ENCODE peak calls at places on chromosome 2, in four cellular contexts. One of them, this sample, is unnamed.

GRCh38 chr2:53970095-53970897 is 497 bp downstream of the PSME4 start:
- DNase-seq in CD4-positive, alpha-beta T cell: peak; percentile 8
- DNase-seq in WTC11: peak; percentile 29
- DNase-seq in hepatocyte: peak; percentile 58
- DNase-seq in this sample: peak; percentile 37

GRCh38 chr2:33190393-33190937 is 243.7 kb downstream of the LTBP1 start:
- DNase-seq in CD4-positive, alpha-beta T cell: no peak
- DNase-seq in hepatocyte: no peak
- DNase-seq in WTC11: no peak
- DNase-seq in this sample: no peak

GRCh38 chr2:171158790-171159325 is 1.8 kb downstream of the TLK1 start:
- DNase-seq in WTC11: no peak
- DNase-seq in CD4-positive, alpha-beta T cell: no peak
- DNase-seq in hepatocyte: no peak
- DNase-seq in this sample: no peak

GRCh38 chr2:239162141-239162821 is 238.5 kb downstream of the HDAC4 start:
- DNase-seq in WTC11: no peak
- DNase-seq in hepatocyte: no peak
- DNase-seq in CD4-positive, alpha-beta T cell: no peak
- DNase-seq in this sample: peak; percentile 21

GRCh38 chr2:206211657-206212255 is 52.1 kb downstream of the EEF1B2 start:
- DNase-seq in WTC11: no peak
- DNase-seq in CD4-positive, alpha-beta T cell: no peak
- DNase-seq in hepatocyte: no peak
- DNase-seq in this sample: no peak

GRCh38 chr2:205563646-205564045 is 118.7 kb upstream of the NRP2 start:
- DNase-seq in hepatocyte: no peak
- DNase-seq in CD4-positive, alpha-beta T cell: no peak
- DNase-seq in WTC11: peak; percentile 81
- DNase-seq in this sample: no peak

GRCh38 chr2:240429872-240430491 is 5.5 kb upstream of the GPC1 start:
- DNase-seq in hepatocyte: no peak
- DNase-seq in CD4-positive, alpha-beta T cell: no peak
- DNase-seq in WTC11: peak; percentile 18
- DNase-seq in this sample: no peak

GRCh38 chr2:117944816-117945215 is 69.1 kb downstream of the CCDC93 start:
- DNase-seq in WTC11: no peak
- DNase-seq in hepatocyte: no peak
- DNase-seq in CD4-positive, alpha-beta T cell: no peak
- DNase-seq in this sample: no peak

GRCh38 chr2:86301010-86301409 is 36.4 kb downstream of the REEP1 start:
- DNase-seq in hepatocyte: no peak
- DNase-seq in WTC11: no peak
- DNase-seq in CD4-positive, alpha-beta T cell: no peak
- DNase-seq in this sample: no peak

GRCh38 chr2:16035747-16036745 is 95.7 kb downstream of the MYCN start:
- DNase-seq in WTC11: no peak
- DNase-seq in hepatocyte: no peak
- DNase-seq in CD4-positive, alpha-beta T cell: no peak
- DNase-seq in this sample: no peak

GRCh38 chr2:43220982-43221659 is 5.3 kb downstream of the ZFP36L2 start:
- DNase-seq in CD4-positive, alpha-beta T cell: peak; percentile 28
- DNase-seq in WTC11: peak; percentile 62
- DNase-seq in hepatocyte: peak; percentile 88
- DNase-seq in this sample: no peak

GRCh38 chr2:232292395-232293154 is 86.0 kb upstream of the ALPP start:
- DNase-seq in hepatocyte: peak; percentile 49
- DNase-seq in CD4-positive, alpha-beta T cell: peak; percentile 23
- DNase-seq in WTC11: peak; percentile 88
- DNase-seq in this sample: peak; percentile 45

GRCh38 chr2:119574108-119574815 is 30.0 kb downstream of the CFAP221 start:
- DNase-seq in WTC11: no peak
- DNase-seq in hepatocyte: no peak
- DNase-seq in CD4-positive, alpha-beta T cell: no peak
- DNase-seq in this sample: no peak

GRCh38 chr2:152367547-152368250 is 32.7 kb downstream of the FMNL2 start:
- DNase-seq in CD4-positive, alpha-beta T cell: no peak
- DNase-seq in WTC11: no peak
- DNase-seq in hepatocyte: peak; percentile 16
- DNase-seq in this sample: no peak

GRCh38 chr2:137380610-137381009 is 583.7 kb upstream of the HNMT start:
- DNase-seq in WTC11: no peak
- DNase-seq in hepatocyte: no peak
- DNase-seq in CD4-positive, alpha-beta T cell: no peak
- DNase-seq in this sample: no peak

GRCh38 chr2:58539973-58540372 is 298.8 kb upstream of the FANCL start:
- DNase-seq in hepatocyte: no peak
- DNase-seq in CD4-positive, alpha-beta T cell: no peak
- DNase-seq in WTC11: no peak
- DNase-seq in this sample: no peak

GRCh38 chr2:192030289-192030688 is 164.4 kb downstream of the TMEFF2 start:
- DNase-seq in CD4-positive, alpha-beta T cell: no peak
- DNase-seq in WTC11: no peak
- DNase-seq in hepatocyte: no peak
- DNase-seq in this sample: no peak

GRCh38 chr2:201261471-201261870 is 1.1 kb downstream of the CASP8 start:
- DNase-seq in CD4-positive, alpha-beta T cell: peak; percentile 67
- DNase-seq in WTC11: no peak
- DNase-seq in hepatocyte: no peak
- DNase-seq in this sample: peak; percentile 56

GRCh38 chr2:234191819-234192407 is 141.4 kb downstream of the SPP2 start:
- DNase-seq in hepatocyte: no peak
- DNase-seq in WTC11: no peak
- DNase-seq in CD4-positive, alpha-beta T cell: no peak
- DNase-seq in this sample: no peak

GRCh38 chr2:237307495-237307894 is 106.5 kb downstream of the COL6A3 start:
- DNase-seq in hepatocyte: no peak
- DNase-seq in WTC11: no peak
- DNase-seq in CD4-positive, alpha-beta T cell: no peak
- DNase-seq in this sample: no peak
- TF ChIP-seq CTCF in hepatocyte: no peak
- TF ChIP-seq CTCF in WTC11: no peak
- TF ChIP-seq CTCF in CD4-positive, alpha-beta T cell: no peak
- TF ChIP-seq CTCF in this sample: no peak

DNA sequence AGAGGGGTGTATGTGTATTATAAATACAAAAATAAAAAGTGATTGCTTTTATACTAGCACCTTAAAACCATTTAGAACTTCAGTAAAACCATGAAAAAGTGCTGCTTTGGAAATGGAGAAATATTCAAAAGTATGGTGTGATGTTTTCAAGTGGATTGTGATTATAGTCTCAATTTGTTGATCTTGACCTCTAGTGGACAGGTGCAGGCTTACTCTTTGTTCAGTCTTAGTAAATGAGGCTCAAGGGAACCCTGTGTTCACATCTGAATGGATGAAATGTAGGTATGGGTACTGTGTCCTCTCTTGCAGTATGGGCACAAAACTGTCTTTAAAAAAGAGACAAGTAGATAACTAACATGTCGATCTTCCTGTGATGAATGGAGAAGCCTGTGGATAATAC is 145.8 kb downstream of the MCFD2 start:
- DNase-seq in WTC11: no peak
- DNase-seq in hepatocyte: no peak
- DNase-seq in CD4-positive, alpha-beta T cell: no peak
- DNase-seq in this sample: no peak
- TF ChIP-seq CTCF in WTC11: no peak
- TF ChIP-seq CTCF in hepatocyte: peak; percentile 9
- TF ChIP-seq CTCF in CD4-positive, alpha-beta T cell: no peak
- TF ChIP-seq CTCF in this sample: no peak

DNA sequence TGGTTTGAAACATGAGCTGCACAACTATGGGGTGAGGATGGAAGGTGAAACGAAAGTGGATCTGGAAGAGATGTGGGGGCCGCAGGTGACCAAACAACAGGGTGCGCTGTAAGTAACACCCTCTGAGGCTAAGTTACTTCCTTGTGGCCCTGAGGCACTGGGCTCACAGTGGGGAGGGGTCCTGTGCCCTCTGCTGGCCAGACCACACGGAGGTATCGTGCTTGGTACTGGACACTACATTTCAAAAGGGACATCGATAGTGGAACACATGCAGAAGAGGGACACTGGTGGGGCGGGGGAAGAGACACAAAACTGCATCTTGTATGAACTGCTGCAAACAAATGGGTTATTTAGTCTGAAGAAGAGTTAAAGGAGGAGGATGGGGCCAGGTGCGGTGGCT is 110.6 kb downstream of the CLIP4 start:
- DNase-seq in WTC11: peak; percentile 16
- DNase-seq in CD4-positive, alpha-beta T cell: no peak
- DNase-seq in hepatocyte: no peak
- DNase-seq in this sample: no peak
- TF ChIP-seq CTCF in WTC11: no peak
- TF ChIP-seq CTCF in CD4-positive, alpha-beta T cell: no peak
- TF ChIP-seq CTCF in hepatocyte: no peak
- TF ChIP-seq CTCF in this sample: no peak

DNA sequence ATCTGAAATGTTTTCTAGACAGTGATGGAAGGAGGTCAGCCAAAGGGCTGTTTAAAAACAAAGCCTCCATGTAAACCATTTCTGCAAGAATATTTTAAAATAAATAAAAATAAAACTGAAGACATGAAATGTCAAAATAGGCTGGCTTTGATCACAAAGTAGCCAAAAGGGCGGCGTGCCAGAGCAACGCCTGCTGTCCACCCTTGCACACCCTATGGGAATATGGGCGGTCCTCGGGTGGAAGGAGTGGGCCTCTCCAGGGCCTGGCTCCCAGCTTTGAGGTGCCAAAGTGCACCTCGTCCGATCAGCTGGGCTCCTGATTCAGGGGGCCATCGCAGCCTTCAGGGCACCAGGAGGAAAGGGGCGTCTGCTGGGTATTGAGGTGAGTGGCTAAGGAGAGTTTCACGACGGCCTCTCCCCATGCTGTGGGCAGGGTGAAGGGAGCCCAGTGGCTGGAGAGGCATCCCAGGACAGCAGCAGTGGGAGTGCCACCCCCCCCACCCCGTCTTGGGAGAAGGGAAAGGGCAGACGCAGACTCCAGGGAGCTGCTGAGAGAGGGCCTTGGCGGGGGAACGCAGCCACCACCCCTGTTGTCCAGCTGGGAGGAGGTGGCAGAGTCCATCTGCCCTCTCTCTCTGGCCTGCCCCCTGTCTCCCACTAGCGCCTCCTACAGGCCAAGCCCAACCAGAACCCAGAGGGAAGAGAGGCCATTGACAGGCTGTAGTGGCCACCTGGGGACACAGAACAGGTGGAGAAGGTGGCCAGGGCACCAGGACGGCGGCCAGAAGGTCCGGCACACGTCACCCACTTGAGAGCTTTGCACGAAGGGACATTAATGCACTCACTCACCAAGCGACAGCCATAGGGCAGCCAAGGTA is 5.7 kb upstream of the ERFE start:
- DNase-seq in WTC11: peak; percentile 64
- DNase-seq in hepatocyte: no peak
- DNase-seq in CD4-positive, alpha-beta T cell: no peak
- DNase-seq in this sample: no peak
- TF ChIP-seq CTCF in WTC11: peak; percentile 32
- TF ChIP-seq CTCF in hepatocyte: peak; percentile 11
- TF ChIP-seq CTCF in CD4-positive, alpha-beta T cell: no peak
- TF ChIP-seq CTCF in this sample: no peak

GRCh38 chr2:100262043-100262442 is 60.3 kb downstream of the LONRF2 start:
- DNase-seq in WTC11: no peak
- DNase-seq in hepatocyte: no peak
- DNase-seq in CD4-positive, alpha-beta T cell: no peak
- DNase-seq in this sample: no peak

GRCh38 chr2:100260712-100261620 is 61.3 kb downstream of the LONRF2 start:
- DNase-seq in hepatocyte: peak; percentile 84
- DNase-seq in WTC11: peak; percentile 80
- DNase-seq in CD4-positive, alpha-beta T cell: no peak
- DNase-seq in this sample: peak; percentile 50

GRCh38 chr2:100259106-100259505 is 63.2 kb downstream of the LONRF2 start:
- DNase-seq in hepatocyte: no peak
- DNase-seq in CD4-positive, alpha-beta T cell: no peak
- DNase-seq in WTC11: no peak
- DNase-seq in this sample: no peak

GRCh38 chr2:100257939-100258338 is 64.4 kb downstream of the LONRF2 start:
- DNase-seq in WTC11: no peak
- DNase-seq in hepatocyte: no peak
- DNase-seq in CD4-positive, alpha-beta T cell: no peak
- DNase-seq in this sample: no peak

DNA sequence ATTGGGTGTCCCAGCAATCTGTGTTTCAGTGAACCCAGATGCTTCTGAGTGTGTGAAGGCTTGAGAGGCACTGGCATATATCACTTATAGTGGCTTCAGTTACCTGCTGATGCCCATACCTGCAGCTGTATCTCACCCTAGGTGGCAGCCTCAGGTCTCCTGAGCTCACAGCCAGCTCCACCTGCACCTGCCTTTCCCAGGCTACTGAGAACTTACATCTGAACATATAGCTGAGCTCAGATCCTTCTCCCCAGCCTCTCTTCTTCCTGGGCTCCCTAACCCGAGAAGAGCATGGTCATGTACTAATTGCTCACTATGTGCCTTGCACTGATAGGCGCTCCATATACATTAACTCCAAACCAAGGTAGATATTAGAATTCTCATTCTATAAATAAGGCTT is 62.3 kb downstream of the LONRF2 start:
- DNase-seq in hepatocyte: no peak
- DNase-seq in CD4-positive, alpha-beta T cell: no peak
- DNase-seq in WTC11: no peak
- DNase-seq in this sample: no peak
- TF ChIP-seq CTCF in hepatocyte: no peak
- TF ChIP-seq CTCF in CD4-positive, alpha-beta T cell: no peak
- TF ChIP-seq CTCF in WTC11: no peak
- TF ChIP-seq CTCF in this sample: no peak

GRCh38 chr2:84077504-84077903 is 381.6 kb downstream of the SUCLG1 start:
- DNase-seq in WTC11: peak; percentile 16
- DNase-seq in CD4-positive, alpha-beta T cell: no peak
- DNase-seq in hepatocyte: peak; percentile 48
- DNase-seq in this sample: no peak
- TF ChIP-seq CTCF in WTC11: no peak
- TF ChIP-seq CTCF in CD4-positive, alpha-beta T cell: no peak
- TF ChIP-seq CTCF in hepatocyte: peak; percentile 52
- TF ChIP-seq CTCF in this sample: no peak

GRCh38 chr2:110114007-110114591 is 1.5 kb downstream of the MALL start:
- DNase-seq in CD4-positive, alpha-beta T cell: no peak
- DNase-seq in hepatocyte: peak; percentile 35
- DNase-seq in WTC11: no peak
- DNase-seq in this sample: no peak
- TF ChIP-seq CTCF in CD4-positive, alpha-beta T cell: no peak
- TF ChIP-seq CTCF in hepatocyte: peak; percentile 3
- TF ChIP-seq CTCF in WTC11: no peak
- TF ChIP-seq CTCF in this sample: no peak